ENCODE peak calls at places on chromosomes 1 and 21, in six cellular contexts. M is activated T-cell treated with anti-CD3 and anti-CD28 coated beads for 1 hour; O is lower lobe of right lung; C is DMS53; Q is activated naive CD4-positive, alpha-beta T cell treated with Interleukin-2 at 50 U/mL for 16 hours; W is T-helper 2 cell. T is an unnamed sample.

GRCh38 chr1:151828931-151829330 is 2.7 kb downstream of the RORC start:
- DNase-seq in M (no peak), C (no peak), Q (no peak), W (no peak), O (peak; percentile 65), T (no peak)

GRCh38 chr1:154784924-154785531 is 85.1 kb downstream of the KCNN3 start:
- DNase-seq in C (peak; percentile 38), M (peak; percentile 24), W (peak; percentile 87), Q (peak; percentile 40), O (no peak), T (no peak)

GRCh38 chr1:92091625-92092024 is 11.5 kb downstream of the BTBD8 start:
- DNase-seq in W (no peak), C (no peak), O (no peak), Q (no peak), M (no peak), T (no peak)

GRCh38 chr1:243396876-243397275 is 141.0 kb downstream of the SDCCAG8 start:
- DNase-seq in C (peak; percentile 7), M (no peak), O (no peak), Q (no peak), W (no peak), T (no peak)

GRCh38 chr1:64967381-64967780 is 1.0 kb upstream of the JAK1 start:
- DNase-seq in M (no peak), C (peak; percentile 34), Q (no peak), O (no peak), W (no peak), T (no peak)

GRCh38 chr1:161987303-161987702 is 36.4 kb downstream of the OLFML2B start:
- DNase-seq in O (no peak), Q (no peak), C (no peak), W (no peak), M (no peak), T (no peak)

GRCh38 chr1:223207293-223208066 is 64.4 kb upstream of the TLR5 start:
- DNase-seq in Q (no peak), C (no peak), W (no peak), M (no peak), O (no peak), T (no peak)

GRCh38 chr1:3065396-3065795 is 3.6 kb upstream of the PRDM16 start:
- DNase-seq in C (no peak), O (peak; percentile 28), Q (no peak), M (no peak), W (no peak), T (no peak)

GRCh38 chr1:172898866-172899265 is 151.9 kb downstream of the TNFSF18 start:
- DNase-seq in W (no peak), Q (no peak), C (no peak), M (no peak), O (no peak), T (no peak)

GRCh38 chr1:3955196-3955772 is 55.2 kb upstream of the C1orf174 start:
- DNase-seq in M (no peak), W (no peak), C (peak; percentile 78), O (no peak), Q (no peak), T (no peak)

GRCh38 chr1:54663723-54664122 is 22.1 kb downstream of the MROH7 start:
- DNase-seq in M (no peak), C (no peak), Q (no peak), O (no peak), W (no peak), T (no peak)

GRCh38 chr21:23936224-23936623 is 1671.1 kb downstream of the MRPL39 start:
- DNase-seq in O (no peak), Q (no peak), W (no peak), C (peak; percentile 34), M (no peak), T (no peak)

GRCh38 chr1:93346472-93346991 is 825 bp downstream of the DR1 start:
- DNase-seq in M (peak; percentile 6), O (no peak), Q (peak; percentile 39), C (peak; percentile 86), W (peak; percentile 60), T (no peak)

GRCh38 chr1:174988986-174989385 is 10.8 kb upstream of the CACYBP start:
- DNase-seq in O (no peak), W (no peak), C (no peak), M (no peak), Q (no peak), T (no peak)

GRCh38 chr1:47616906-47617305 is 179.1 kb downstream of the FOXD2 start:
- DNase-seq in Q (no peak), O (no peak), W (no peak), M (no peak), C (no peak), T (no peak)

GRCh38 chr21:39430457-39430856 is 15.1 kb downstream of the LCA5L start:
- DNase-seq in M (no peak), C (no peak), Q (no peak), W (no peak), O (no peak), T (no peak)

T was measured in AG09309.